ENCODE peak calls at places on chromosomes 12 and 14, in eight cellular contexts. S, J, P, M, N, Q, F and X are unnamed samples.

GRCh38 chr14:96362071-96362964 is 823 bp downstream of the ATG2B start:
- DNase-seq in S (peak; percentile 81), J (peak; percentile 37), P (peak; percentile 83), M (no peak), N (peak; percentile 33), Q (peak; percentile 75), F (peak; percentile 54), X (peak; percentile 14)

GRCh38 chr14:36967892-36968555 is 204.4 kb downstream of the SLC25A21 start:
- DNase-seq in S (no peak), J (no peak), P (no peak), M (no peak), N (no peak), Q (no peak), F (no peak), X (no peak)

GRCh38 chr12:50302686-50303085 is 19.4 kb upstream of the LIMA1 start:
- DNase-seq in S (peak; percentile 4), J (no peak), P (no peak), M (no peak), N (no peak), Q (no peak), F (no peak), X (no peak)

GRCh38 chr12:4438834-4439596 is 6.6 kb downstream of the FGF6 start:
- DNase-seq in S (peak; percentile 18), J (no peak), P (peak; percentile 27), M (no peak), N (no peak), Q (no peak), F (no peak), X (no peak)

GRCh38 chr12:108856428-108857157 is 790 bp downstream of the SSH1 start:
- DNase-seq in S (peak; percentile 84), J (no peak), P (peak; percentile 59), M (no peak), N (peak; percentile 69), Q (peak; percentile 26), F (peak; percentile 80), X (no peak)

GRCh38 chr12:12705833-12706520 is 10.0 kb upstream of the GPR19 start:
- DNase-seq in S (no peak), J (no peak), P (no peak), M (no peak), N (no peak), Q (no peak), F (no peak), X (no peak)

GRCh38 chr14:55707365-55707804 is 127.4 kb downstream of the KTN1 start:
- DNase-seq in S (no peak), J (peak; percentile 41), P (peak; percentile 17), M (no peak), N (peak; percentile 65), Q (peak; percentile 4), F (peak; percentile 77), X (no peak)

GRCh38 chr12:47991106-47991550 is 13.1 kb downstream of the COL2A1 start:
- DNase-seq in S (no peak), J (no peak), P (no peak), M (no peak), N (no peak), Q (no peak), F (no peak), X (no peak)

GRCh38 chr14:68986926-68987652 is 8.0 kb upstream of the ACTN1 start:
- DNase-seq in S (no peak), J (no peak), P (no peak), M (no peak), N (no peak), Q (no peak), F (no peak), X (no peak)

GRCh38 chr12:115072712-115073111 is 388.7 kb upstream of the TBX3 start:
- DNase-seq in S (peak; percentile 27), J (no peak), P (no peak), M (no peak), N (no peak), Q (no peak), F (no peak), X (no peak)

GRCh38 chr12:28893365-28893764 is 255.7 kb upstream of the FAR2 start:
- DNase-seq in S (no peak), J (no peak), P (no peak), M (no peak), N (no peak), Q (no peak), F (peak; percentile 57), X (no peak)

GRCh38 chr12:5882511-5883185 is 62.4 kb downstream of the ANO2 start:
- DNase-seq in S (no peak), J (no peak), P (no peak), M (no peak), N (no peak), Q (no peak), F (no peak), X (no peak)

GRCh38 chr14:22837750-22838538 is 1.6 kb downstream of the MMP14 start:
- DNase-seq in S (peak; percentile 55), J (no peak), P (no peak), M (no peak), N (peak; percentile 48), Q (no peak), F (peak; percentile 61), X (no peak)

GRCh38 chr12:26000883-26001282 is 42.4 kb downstream of the RASSF8 start:
- DNase-seq in S (no peak), J (no peak), P (no peak), M (no peak), N (no peak), Q (no peak), F (no peak), X (no peak)

GRCh38 chr12:25996677-25997076 is 38.2 kb downstream of the RASSF8 start:
- DNase-seq in S (no peak), J (no peak), P (peak; percentile 53), M (no peak), N (no peak), Q (no peak), F (no peak), X (no peak)

GRCh38 chr12:25997401-25997973 is 39.0 kb downstream of the RASSF8 start:
- DNase-seq in S (no peak), J (peak; percentile 25), P (no peak), M (peak; percentile 88), N (peak; percentile 96), Q (no peak), F (peak; percentile 97), X (peak; percentile 66)

GRCh38 chr12:26003065-26003464 is 44.6 kb downstream of the RASSF8 start:
- DNase-seq in S (no peak), J (no peak), P (no peak), M (no peak), N (no peak), Q (no peak), F (no peak), X (no peak)

GRCh38 chr12:26001530-26001929 is 43.0 kb downstream of the RASSF8 start:
- DNase-seq in S (no peak), J (no peak), P (no peak), M (no peak), N (no peak), Q (no peak), F (no peak), X (no peak)
- TF ChIP-seq CTCF in S (no peak), J (peak; percentile 19), P (no peak), M (peak; percentile 22), N (peak; percentile 14), Q (no peak), F (no peak), X (no peak)

GRCh38 chr14:70919774-70920173 is 12.5 kb downstream of the PCNX1 start:
- DNase-seq in S (no peak), J (no peak), P (no peak), M (no peak), N (peak; percentile 56), Q (no peak), F (peak; percentile 67), X (no peak)
- H3K4me3 ChIP-seq in S (no peak overlapping the region), J (no peak overlapping the region), P (no peak overlapping the region), M (no peak overlapping the region), N (no peak overlapping the region), Q (no peak overlapping the region), F (peak overlapping the region; percentile 3), X (no peak overlapping the region)

DNA sequence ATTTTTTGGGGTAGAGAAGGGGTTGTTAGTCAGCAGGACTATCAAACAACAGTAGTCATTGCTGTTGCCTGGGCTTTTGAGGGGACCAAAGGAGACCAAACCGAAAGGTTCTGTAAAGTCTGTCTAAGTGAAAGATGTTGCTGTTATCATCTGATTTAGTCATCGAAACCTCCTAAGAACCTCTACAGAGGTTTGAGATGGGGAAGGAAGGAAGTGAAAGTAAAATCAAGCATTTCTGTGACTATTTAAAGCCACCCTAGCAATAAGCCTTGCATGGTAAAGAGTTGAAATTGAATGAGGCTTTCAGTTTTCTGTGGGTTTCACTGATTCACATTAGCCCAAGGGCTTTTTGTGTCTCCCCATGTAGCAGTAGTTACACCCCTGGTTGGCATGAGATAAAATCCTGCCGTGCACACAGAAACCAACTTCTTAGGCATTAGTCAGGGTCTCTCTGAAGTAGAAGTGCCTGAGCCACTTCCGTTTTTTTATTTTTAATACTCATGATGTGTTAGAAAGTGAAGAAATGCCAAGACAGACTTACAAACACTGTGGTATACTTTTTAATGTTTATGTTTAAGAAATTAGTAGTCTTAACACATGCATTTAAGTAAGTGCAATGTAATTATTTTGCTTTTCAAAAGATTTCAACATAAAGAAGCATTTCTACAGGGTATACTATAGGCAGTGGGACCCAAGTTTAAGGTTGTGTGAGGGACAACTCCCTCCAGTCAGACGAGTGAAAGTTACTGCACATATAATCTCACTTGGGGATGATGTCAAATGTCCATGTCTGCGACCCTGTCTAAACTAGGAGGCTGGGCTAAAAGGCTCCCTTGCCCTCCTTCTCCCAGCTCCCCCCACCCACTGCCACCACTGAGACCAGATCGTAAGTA is 50.4 kb downstream of the DYRK2 start:
- DNase-seq in S (no peak), J (no peak), P (peak; percentile 94), M (no peak), N (peak; percentile 50), Q (peak; percentile 88), F (peak; percentile 14), X (no peak)
- TF ChIP-seq CTCF in S (no peak), J (no peak), P (no peak), M (no peak), N (no peak), Q (no peak), F (no peak), X (no peak)

GRCh38 chr14:105400016-105400415 is 1.7 kb downstream of the TEX22 start:
- DNase-seq in S (no peak), J (no peak), P (no peak), M (no peak), N (no peak), Q (no peak), F (no peak), X (no peak)
- H3K4me3 ChIP-seq in S (no peak overlapping the region), J (no peak overlapping the region), P (no peak overlapping the region), M (no peak overlapping the region), N (no peak overlapping the region), Q (peak overlapping the region; percentile 86), F (no peak overlapping the region), X (no peak overlapping the region)

DNA sequence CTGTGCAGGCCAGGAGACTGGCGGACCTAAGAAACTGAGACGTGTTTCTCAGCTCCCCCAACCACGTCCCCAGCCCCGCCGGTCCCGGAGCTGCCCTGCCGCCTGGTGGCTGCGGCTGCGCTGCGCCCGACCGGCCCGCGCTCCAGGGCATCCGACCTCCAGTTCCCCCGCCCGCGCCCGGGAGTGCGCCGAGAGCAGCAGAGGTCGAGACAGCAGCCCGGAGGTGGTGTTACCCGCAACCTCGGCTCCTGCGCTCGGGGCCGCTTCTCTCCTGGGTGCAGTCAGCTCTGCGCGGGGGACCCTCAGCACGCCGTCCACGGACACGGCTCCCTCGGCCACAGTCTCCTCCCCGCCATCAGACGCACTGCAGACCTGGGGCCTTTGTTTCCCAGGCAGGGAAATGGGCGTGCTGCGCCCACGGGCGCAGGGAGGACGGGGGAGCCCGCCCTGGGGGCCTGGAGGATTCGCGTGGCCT is 21.6 kb upstream of the GPR132 start:
- DNase-seq in S (peak; percentile 76), J (peak; percentile 63), P (peak; percentile 92), M (no peak), N (peak; percentile 78), Q (peak; percentile 80), F (peak; percentile 65), X (no peak)
- TF ChIP-seq CTCF in S (peak; percentile 83), J (peak; percentile 54), P (peak; percentile 89), M (peak; percentile 77), N (peak; percentile 72), Q (peak; percentile 77), F (peak; percentile 34), X (peak; percentile 73)

GRCh38 chr12:53045646-53046045 is 4.2 kb upstream of the TNS2 start:
- DNase-seq in S (peak; percentile 30), J (no peak), P (no peak), M (no peak), N (no peak), Q (no peak), F (no peak), X (no peak)
- H3K4me3 ChIP-seq in S (peak overlapping the region; percentile 71), J (no peak overlapping the region), P (no peak overlapping the region), M (no peak overlapping the region), N (peak overlapping the region; percentile 70), Q (no peak overlapping the region), F (peak overlapping the region; percentile 73), X (peak overlapping the region; percentile 73)